ENCODE peak calls at places on chromosomes 12 and 14, in ten cellular contexts. One of them, this sample, is unnamed.
A peak's percentile ranks its signal among the peaks of the same experiment; 100 is the strongest.

GRCh38 chr14:104820669-104821228 is 19.8 kb downstream of the ZBTB42 start:
- DNase-seq in fibroblast of pulmonary artery: peak; percentile 73
- DNase-seq in pancreas: no peak
- DNase-seq in kidney: peak; percentile 86
- DNase-seq in heart right ventricle: no peak
- DNase-seq in colonic mucosa: peak; percentile 64
- DNase-seq in mucosa of descending colon: peak; percentile 73
- DNase-seq in lower leg skin: no peak
- DNase-seq in CD8-positive, alpha-beta T cell: no peak
- DNase-seq in left lung: peak; percentile 88
- DNase-seq in this sample: no peak

GRCh38 chr12:12748051-12748450 is 30.9 kb downstream of the CDKN1B start:
- DNase-seq in fibroblast of pulmonary artery: no peak
- DNase-seq in pancreas: no peak
- DNase-seq in kidney: no peak
- DNase-seq in heart right ventricle: no peak
- DNase-seq in colonic mucosa: no peak
- DNase-seq in mucosa of descending colon: no peak
- DNase-seq in lower leg skin: no peak
- DNase-seq in CD8-positive, alpha-beta T cell: no peak
- DNase-seq in left lung: no peak
- DNase-seq in this sample: no peak

GRCh38 chr14:82309199-82309598 is 775.5 kb upstream of the SEL1L start:
- DNase-seq in fibroblast of pulmonary artery: no peak
- DNase-seq in pancreas: no peak
- DNase-seq in kidney: no peak
- DNase-seq in heart right ventricle: no peak
- DNase-seq in colonic mucosa: no peak
- DNase-seq in mucosa of descending colon: no peak
- DNase-seq in lower leg skin: no peak
- DNase-seq in CD8-positive, alpha-beta T cell: no peak
- DNase-seq in left lung: no peak
- DNase-seq in this sample: no peak

GRCh38 chr14:23252006-23252405 is 14.3 kb downstream of the RNF212B start:
- DNase-seq in fibroblast of pulmonary artery: no peak
- DNase-seq in pancreas: no peak
- DNase-seq in kidney: no peak
- DNase-seq in heart right ventricle: no peak
- DNase-seq in colonic mucosa: no peak
- DNase-seq in mucosa of descending colon: no peak
- DNase-seq in lower leg skin: no peak
- DNase-seq in CD8-positive, alpha-beta T cell: no peak
- DNase-seq in left lung: no peak
- DNase-seq in this sample: no peak

GRCh38 chr12:105454688-105455087 is 124.2 kb downstream of the C12orf75 start:
- DNase-seq in fibroblast of pulmonary artery: no peak
- DNase-seq in pancreas: no peak
- DNase-seq in kidney: no peak
- DNase-seq in heart right ventricle: no peak
- DNase-seq in colonic mucosa: no peak
- DNase-seq in mucosa of descending colon: no peak
- DNase-seq in lower leg skin: no peak
- DNase-seq in CD8-positive, alpha-beta T cell: no peak
- DNase-seq in left lung: no peak
- DNase-seq in this sample: no peak

GRCh38 chr12:93853698-93854478 is 176.7 kb downstream of the CRADD start:
- DNase-seq in fibroblast of pulmonary artery: no peak
- DNase-seq in pancreas: no peak
- DNase-seq in kidney: no peak
- DNase-seq in heart right ventricle: no peak
- DNase-seq in colonic mucosa: no peak
- DNase-seq in mucosa of descending colon: no peak
- DNase-seq in lower leg skin: no peak
- DNase-seq in CD8-positive, alpha-beta T cell: no peak
- DNase-seq in left lung: no peak
- DNase-seq in this sample: no peak

GRCh38 chr12:126355346-126355745 is 1290.1 kb downstream of the AACS start:
- DNase-seq in fibroblast of pulmonary artery: no peak
- DNase-seq in pancreas: no peak
- DNase-seq in kidney: no peak
- DNase-seq in heart right ventricle: no peak
- DNase-seq in colonic mucosa: no peak
- DNase-seq in mucosa of descending colon: no peak
- DNase-seq in lower leg skin: no peak
- DNase-seq in CD8-positive, alpha-beta T cell: no peak
- DNase-seq in left lung: no peak
- DNase-seq in this sample: no peak

GRCh38 chr14:95545769-95546168 is 10.9 kb downstream of the GLRX5 start:
- DNase-seq in fibroblast of pulmonary artery: peak; percentile 84
- DNase-seq in pancreas: no peak
- DNase-seq in kidney: no peak
- DNase-seq in heart right ventricle: no peak
- DNase-seq in colonic mucosa: no peak
- DNase-seq in mucosa of descending colon: no peak
- DNase-seq in lower leg skin: no peak
- DNase-seq in CD8-positive, alpha-beta T cell: no peak
- DNase-seq in left lung: no peak
- DNase-seq in this sample: no peak

GRCh38 chr14:104147346-104148125 is 9.1 kb downstream of the KIF26A start:
- DNase-seq in fibroblast of pulmonary artery: no peak
- DNase-seq in pancreas: peak; percentile 43
- DNase-seq in kidney: peak; percentile 74
- DNase-seq in heart right ventricle: peak; percentile 17
- DNase-seq in colonic mucosa: no peak
- DNase-seq in mucosa of descending colon: peak; percentile 22
- DNase-seq in lower leg skin: no peak
- DNase-seq in CD8-positive, alpha-beta T cell: no peak
- DNase-seq in left lung: peak; percentile 73
- DNase-seq in this sample: no peak

DNA sequence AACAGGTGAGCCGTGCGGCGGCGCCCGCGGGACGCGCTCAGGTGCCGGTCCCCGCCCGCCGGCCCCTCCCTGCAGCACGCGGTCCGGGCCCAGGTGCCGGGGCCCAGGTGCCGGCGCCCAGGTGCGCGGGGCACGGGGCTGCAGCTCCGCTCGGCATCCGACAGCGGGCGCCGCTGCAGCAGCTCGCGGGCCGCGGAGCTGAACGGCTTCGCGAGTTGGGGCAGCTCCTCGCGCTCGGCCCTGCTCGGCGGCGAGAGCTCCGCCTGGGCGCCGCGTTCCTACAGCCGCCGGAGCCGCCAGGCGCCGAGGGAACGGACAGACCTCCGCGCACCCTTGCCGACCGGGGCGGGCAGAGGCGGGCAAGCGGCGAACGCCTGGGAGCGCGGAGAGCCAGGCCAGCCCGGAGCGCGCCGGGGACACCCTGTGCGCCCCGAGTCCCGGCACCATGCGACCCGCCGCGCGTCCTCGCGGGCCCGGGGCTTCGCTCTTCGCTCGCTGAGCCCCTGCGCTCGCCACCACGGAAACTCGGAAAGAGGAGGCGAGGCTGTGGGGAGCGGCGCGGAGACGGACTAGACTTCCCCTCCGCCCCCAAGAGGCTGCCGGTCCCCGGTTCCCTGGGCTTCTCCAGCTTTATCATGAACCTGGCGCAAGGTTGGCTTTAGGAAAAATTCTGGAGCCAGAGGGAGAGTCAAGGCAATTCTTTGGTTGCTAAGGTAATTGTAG is at the start of gene RGS6:
- DNase-seq in fibroblast of pulmonary artery: peak; percentile 6
- DNase-seq in pancreas: peak; percentile 46
- DNase-seq in kidney: no peak
- DNase-seq in heart right ventricle: peak; percentile 54
- DNase-seq in colonic mucosa: peak; percentile 28
- DNase-seq in mucosa of descending colon: peak; percentile 68
- DNase-seq in lower leg skin: no peak
- DNase-seq in CD8-positive, alpha-beta T cell: no peak
- DNase-seq in left lung: peak; percentile 83
- DNase-seq in this sample: no peak
- H3K4me3 ChIP-seq in fibroblast of pulmonary artery: no peak within 1 kb of the TSS
- H3K4me3 ChIP-seq in pancreas: no peak within 1 kb of the TSS
- H3K4me3 ChIP-seq in kidney: peak within 1 kb of the TSS; percentile 56
- H3K4me3 ChIP-seq in heart right ventricle: peak within 1 kb of the TSS; percentile 66
- H3K4me3 ChIP-seq in colonic mucosa: peak within 1 kb of the TSS; percentile 15
- H3K4me3 ChIP-seq in mucosa of descending colon: no peak within 1 kb of the TSS
- H3K4me3 ChIP-seq in lower leg skin: no peak within 1 kb of the TSS
- H3K4me3 ChIP-seq in CD8-positive, alpha-beta T cell: no peak within 1 kb of the TSS
- H3K4me3 ChIP-seq in left lung: peak within 1 kb of the TSS; percentile 27
- H3K4me3 ChIP-seq in this sample: no peak within 1 kb of the TSS

GRCh38 chr12:120586860-120587259 is 5.7 kb upstream of the POP5 start:
- DNase-seq in fibroblast of pulmonary artery: no peak
- DNase-seq in pancreas: no peak
- DNase-seq in kidney: no peak
- DNase-seq in heart right ventricle: no peak
- DNase-seq in colonic mucosa: no peak
- DNase-seq in mucosa of descending colon: no peak
- DNase-seq in lower leg skin: no peak
- DNase-seq in CD8-positive, alpha-beta T cell: no peak
- DNase-seq in left lung: no peak
- DNase-seq in this sample: no peak

GRCh38 chr12:120583478-120584030 is 2.4 kb upstream of the POP5 start:
- DNase-seq in fibroblast of pulmonary artery: peak; percentile 73
- DNase-seq in pancreas: peak; percentile 74
- DNase-seq in kidney: peak; percentile 90
- DNase-seq in heart right ventricle: peak; percentile 79
- DNase-seq in colonic mucosa: peak; percentile 88
- DNase-seq in mucosa of descending colon: peak; percentile 85
- DNase-seq in lower leg skin: peak; percentile 96
- DNase-seq in CD8-positive, alpha-beta T cell: peak; percentile 75
- DNase-seq in left lung: peak; percentile 93
- DNase-seq in this sample: peak; percentile 59

GRCh38 chr12:120581998-120582397 is 796 bp upstream of the POP5 start:
- DNase-seq in fibroblast of pulmonary artery: peak; percentile 30
- DNase-seq in pancreas: no peak
- DNase-seq in kidney: no peak
- DNase-seq in heart right ventricle: no peak
- DNase-seq in colonic mucosa: no peak
- DNase-seq in mucosa of descending colon: no peak
- DNase-seq in lower leg skin: no peak
- DNase-seq in CD8-positive, alpha-beta T cell: no peak
- DNase-seq in left lung: no peak
- DNase-seq in this sample: no peak

GRCh38 chr12:120586216-120586615 is 5.0 kb upstream of the POP5 start:
- DNase-seq in fibroblast of pulmonary artery: no peak
- DNase-seq in pancreas: no peak
- DNase-seq in kidney: no peak
- DNase-seq in heart right ventricle: no peak
- DNase-seq in colonic mucosa: no peak
- DNase-seq in mucosa of descending colon: no peak
- DNase-seq in lower leg skin: no peak
- DNase-seq in CD8-positive, alpha-beta T cell: no peak
- DNase-seq in left lung: no peak
- DNase-seq in this sample: no peak

DNA sequence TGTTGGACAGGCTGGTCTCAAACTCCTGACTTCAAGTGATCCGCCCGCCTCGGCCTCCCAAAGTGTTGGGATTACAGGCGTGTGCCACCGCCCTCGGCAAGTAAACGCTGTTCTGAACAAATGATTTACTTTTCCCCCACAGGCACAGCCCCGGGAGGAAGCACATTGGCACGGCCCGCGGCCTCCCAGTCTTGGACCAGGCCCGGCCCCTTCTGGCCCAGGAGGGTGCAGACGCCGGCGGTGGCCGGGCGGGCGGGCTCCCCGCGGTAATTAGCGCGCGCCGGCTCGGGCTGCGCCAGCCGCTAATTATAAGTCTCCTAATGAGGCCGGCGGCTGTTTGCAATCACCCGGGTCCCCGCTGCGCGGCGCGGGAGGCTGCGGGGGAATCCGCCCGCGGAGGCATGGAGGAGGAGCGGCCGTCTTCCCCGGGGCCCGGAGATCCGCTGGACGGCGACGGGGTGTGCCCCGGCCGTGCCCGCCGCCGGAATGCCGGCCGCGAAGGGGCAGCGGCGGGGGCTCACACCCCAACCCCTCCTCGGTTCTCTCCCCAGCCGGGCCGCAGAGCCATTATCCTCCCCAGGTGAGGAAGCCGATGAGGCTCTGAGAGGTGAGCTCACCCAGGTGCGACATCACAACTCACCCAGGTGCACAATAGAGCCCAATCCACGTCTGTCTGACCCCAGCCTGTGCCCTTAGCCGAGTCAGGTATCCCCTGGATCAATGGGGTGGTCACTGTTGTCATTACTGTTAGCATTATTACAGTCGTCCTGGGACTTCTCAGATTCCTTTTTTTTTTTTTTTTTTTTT is 3.3 kb upstream of the POP5 start:
- DNase-seq in fibroblast of pulmonary artery: no peak
- DNase-seq in pancreas: peak; percentile 66
- DNase-seq in kidney: peak; percentile 88
- DNase-seq in heart right ventricle: peak; percentile 61
- DNase-seq in colonic mucosa: peak; percentile 79
- DNase-seq in mucosa of descending colon: peak; percentile 82
- DNase-seq in lower leg skin: peak; percentile 88
- DNase-seq in CD8-positive, alpha-beta T cell: peak; percentile 18
- DNase-seq in left lung: peak; percentile 90
- DNase-seq in this sample: peak; percentile 26
- H3K4me3 ChIP-seq in fibroblast of pulmonary artery: peak overlapping the region; percentile 28
- H3K4me3 ChIP-seq in pancreas: peak overlapping the region; percentile 18
- H3K4me3 ChIP-seq in kidney: peak overlapping the region; percentile 34
- H3K4me3 ChIP-seq in heart right ventricle: peak overlapping the region; percentile 50
- H3K4me3 ChIP-seq in colonic mucosa: peak overlapping the region; percentile 51
- H3K4me3 ChIP-seq in mucosa of descending colon: no peak overlapping the region
- H3K4me3 ChIP-seq in lower leg skin: no peak overlapping the region
- H3K4me3 ChIP-seq in CD8-positive, alpha-beta T cell: peak overlapping the region; percentile 29
- H3K4me3 ChIP-seq in left lung: peak overlapping the region; percentile 41
- H3K4me3 ChIP-seq in this sample: peak overlapping the region; percentile 63

DNA sequence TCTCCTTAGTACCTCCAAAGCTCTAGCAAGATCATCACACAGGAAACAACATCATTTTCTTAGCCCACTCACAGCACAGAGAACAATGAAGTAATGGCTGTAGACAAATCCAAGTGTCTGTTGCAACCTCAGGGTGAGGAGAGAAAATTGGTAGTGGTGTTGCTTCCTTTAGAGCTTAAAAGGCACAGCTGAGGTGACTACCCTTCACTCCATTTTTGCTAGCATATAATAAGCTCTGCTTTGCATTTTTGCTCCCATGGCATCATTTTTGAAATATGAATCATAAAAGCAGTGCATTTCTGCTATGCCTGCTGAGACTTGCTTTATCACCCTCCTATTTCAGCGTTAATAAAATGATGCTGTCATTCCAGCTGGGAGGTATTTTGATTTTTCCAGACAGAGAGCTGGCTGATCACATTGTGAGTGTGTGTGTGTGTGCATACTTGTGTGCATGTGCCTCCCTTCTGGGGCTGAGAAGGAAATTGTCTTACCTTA is 18.5 kb upstream of the PCNX1 start:
- DNase-seq in fibroblast of pulmonary artery: peak; percentile 78
- DNase-seq in pancreas: no peak
- DNase-seq in kidney: no peak
- DNase-seq in heart right ventricle: no peak
- DNase-seq in colonic mucosa: no peak
- DNase-seq in mucosa of descending colon: no peak
- DNase-seq in lower leg skin: no peak
- DNase-seq in CD8-positive, alpha-beta T cell: no peak
- DNase-seq in left lung: no peak
- DNase-seq in this sample: no peak
- H3K4me3 ChIP-seq in fibroblast of pulmonary artery: no peak overlapping the region
- H3K4me3 ChIP-seq in pancreas: no peak overlapping the region
- H3K4me3 ChIP-seq in kidney: no peak overlapping the region
- H3K4me3 ChIP-seq in heart right ventricle: no peak overlapping the region
- H3K4me3 ChIP-seq in colonic mucosa: no peak overlapping the region
- H3K4me3 ChIP-seq in mucosa of descending colon: no peak overlapping the region
- H3K4me3 ChIP-seq in lower leg skin: no peak overlapping the region
- H3K4me3 ChIP-seq in CD8-positive, alpha-beta T cell: no peak overlapping the region
- H3K4me3 ChIP-seq in left lung: no peak overlapping the region
- H3K4me3 ChIP-seq in this sample: no peak overlapping the region

GRCh38 chr12:121190523-121191031 is 19.4 kb upstream of the P2RX4 start:
- DNase-seq in fibroblast of pulmonary artery: peak; percentile 94
- DNase-seq in pancreas: no peak
- DNase-seq in kidney: no peak
- DNase-seq in heart right ventricle: no peak
- DNase-seq in colonic mucosa: no peak
- DNase-seq in mucosa of descending colon: no peak
- DNase-seq in lower leg skin: no peak
- DNase-seq in CD8-positive, alpha-beta T cell: no peak
- DNase-seq in left lung: no peak
- DNase-seq in this sample: no peak
- H3K4me3 ChIP-seq in fibroblast of pulmonary artery: no peak overlapping the region
- H3K4me3 ChIP-seq in pancreas: no peak overlapping the region
- H3K4me3 ChIP-seq in kidney: no peak overlapping the region
- H3K4me3 ChIP-seq in heart right ventricle: no peak overlapping the region
- H3K4me3 ChIP-seq in colonic mucosa: no peak overlapping the region
- H3K4me3 ChIP-seq in mucosa of descending colon: no peak overlapping the region
- H3K4me3 ChIP-seq in lower leg skin: no peak overlapping the region
- H3K4me3 ChIP-seq in CD8-positive, alpha-beta T cell: no peak overlapping the region
- H3K4me3 ChIP-seq in left lung: no peak overlapping the region
- H3K4me3 ChIP-seq in this sample: no peak overlapping the region